ENCODE peak calls at places on chromosomes 7 and 10, in six cellular contexts. T is H4, G is ecto neural progenitor cell, Y is fibroblast of lung, M is EH, E is A549. P is an unnamed sample.

GRCh38 chr10:77201135-77202111 is 436.2 kb downstream of the KCNMA1 start:
- DNase-seq in E (no peak), T (no peak), Y (no peak), G (no peak), M (peak; percentile 61), P (no peak)

GRCh38 chr7:96236198-96237039 is 85.5 kb downstream of the SLC25A13 start:
- DNase-seq in M (peak; percentile 77), G (no peak), E (no peak), T (peak; percentile 90), Y (peak; percentile 90), P (no peak)

GRCh38 chr7:121537031-121537430 is 140.9 kb upstream of the FAM3C start:
- DNase-seq in G (no peak), Y (no peak), T (no peak), E (no peak), M (no peak), P (no peak)

GRCh38 chr7:918441-919113 is 35.9 kb downstream of the ADAP1 start:
- DNase-seq in E (no peak), T (no peak), M (no peak), Y (no peak), G (no peak), P (no peak)

GRCh38 chr7:112290065-112290464 is 83.6 kb downstream of the ZNF277 start:
- DNase-seq in E (no peak), Y (peak; percentile 2), M (peak; percentile 67), T (no peak), G (no peak), P (no peak)

GRCh38 chr10:132458595-132459251 is 61.7 kb downstream of the PWWP2B start:
- DNase-seq in Y (no peak), E (peak; percentile 61), M (peak; percentile 44), T (no peak), G (peak; percentile 85), P (no peak)

GRCh38 chr10:93124580-93125318 is 51.1 kb downstream of the CYP26A1 start:
- DNase-seq in Y (no peak), M (no peak), G (peak; percentile 3), T (no peak), E (no peak), P (peak; percentile 42)

GRCh38 chr7:29381206-29382094 is 182.2 kb upstream of the PRR15 start:
- DNase-seq in E (no peak), Y (no peak), G (no peak), T (no peak), M (no peak), P (no peak)

GRCh38 chr7:31211281-31211680 is 129.2 kb downstream of the NEUROD6 start:
- DNase-seq in T (no peak), G (no peak), M (no peak), Y (no peak), E (no peak), P (no peak)

GRCh38 chr7:134245253-134245652 is 71.5 kb downstream of the SLC35B4 start:
- DNase-seq in T (no peak), M (no peak), E (no peak), G (no peak), Y (no peak), P (peak; percentile 54)

GRCh38 chr7:101166909-101167644 is 1.7 kb upstream of the VGF start:
- DNase-seq in Y (no peak), E (no peak), T (peak; percentile 51), G (peak; percentile 56), M (no peak), P (no peak)

GRCh38 chr7:1544896-1545416 is 11.0 kb downstream of the TMEM184A start:
- DNase-seq in G (no peak), E (no peak), M (no peak), T (no peak), Y (no peak), P (no peak)

GRCh38 chr10:69734797-69735468 is 66.8 kb upstream of the COL13A1 start:
- DNase-seq in M (no peak), T (peak; percentile 53), Y (no peak), G (no peak), E (no peak), P (peak; percentile 77)

GRCh38 chr7:24587853-24588252 is 14.6 kb downstream of the PALS2 start:
- DNase-seq in Y (peak; percentile 15), M (peak; percentile 12), T (peak; percentile 41), G (no peak), E (no peak), P (peak; percentile 60)

GRCh38 chr10:56537984-56538383 is 176.9 kb upstream of the ZWINT start:
- DNase-seq in T (peak; percentile 89), Y (peak; percentile 43), E (no peak), M (peak; percentile 34), G (no peak), P (no peak)

GRCh38 chr7:69749358-69749757 is 151.1 kb downstream of the AUTS2 start:
- DNase-seq in T (peak; percentile 22), E (no peak), G (no peak), Y (no peak), M (no peak), P (no peak)

GRCh38 chr7:23473848-23474097 is 3.5 kb upstream of the IGF2BP3 start:
- DNase-seq in G (no peak), M (no peak), E (no peak), Y (no peak), T (no peak), P (peak; percentile 24)

GRCh38 chr10:22911889-22912762 is 15.7 kb upstream of the ARMC3 start:
- DNase-seq in M (peak; percentile 6), Y (peak; percentile 47), E (no peak), G (no peak), T (peak; percentile 70), P (no peak)

GRCh38 chr7:1537631-1538412 is 7.3 kb downstream of the MAFK start:
- DNase-seq in E (peak; percentile 86), T (peak; percentile 99), G (peak; percentile 82), Y (peak; percentile 96), M (peak; percentile 99), P (no peak)

GRCh38 chr10:52883996-52884871 is 111.7 kb upstream of the MBL2 start:
- DNase-seq in M (peak; percentile 64), T (peak; percentile 68), E (peak; percentile 40), G (peak; percentile 73), Y (peak; percentile 80), P (peak; percentile 34)

GRCh38 chr10:49353895-49354566 is 41.9 kb downstream of the DRGX start:
- DNase-seq in T (no peak), Y (no peak), G (no peak), M (no peak), E (no peak), P (no peak)

GRCh38 chr7:46664458-46664857 is 743.4 kb upstream of the IGFBP3 start:
- DNase-seq in G (no peak), M (no peak), E (no peak), T (no peak), Y (no peak), P (no peak)

GRCh38 chr7:2358968-2359527 is 4.4 kb downstream of the EIF3B start:
- DNase-seq in M (no peak), T (no peak), E (no peak), G (no peak), Y (no peak), P (no peak)

GRCh38 chr10:784377-784758 is 94.9 kb upstream of the DIP2C start:
- DNase-seq in T (no peak), G (peak; percentile 70), E (no peak), Y (no peak), M (no peak), P (no peak)

GRCh38 chr7:156920076-156920475 is 27.1 kb upstream of the LMBR1 start:
- DNase-seq in E (no peak), Y (no peak), T (no peak), G (no peak), M (no peak), P (no peak)

GRCh38 chr7:36406156-36406555 is 16.5 kb downstream of the ANLN start:
- DNase-seq in Y (no peak), M (no peak), E (no peak), G (no peak), T (no peak), P (no peak)

GRCh38 chr10:93589648-93590562 is 11.1 kb downstream of the RBP4 start:
- DNase-seq in Y (no peak), G (no peak), M (no peak), T (no peak), E (no peak), P (no peak)

GRCh38 chr10:10869592-10869991 is 148.1 kb upstream of the CELF2 start:
- DNase-seq in G (no peak), Y (peak; percentile 14), T (peak; percentile 5), M (peak; percentile 66), E (no peak), P (no peak)

GRCh38 chr7:154781369-154782303 is 221.3 kb downstream of the PAXIP1 start:
- DNase-seq in M (no peak), T (no peak), Y (no peak), G (no peak), E (no peak), P (no peak)

GRCh38 chr7:131117439-131117838 is 210.2 kb upstream of the MKLN1 start:
- DNase-seq in T (no peak), Y (no peak), M (no peak), G (no peak), E (no peak), P (no peak)

GRCh38 chr7:151046603-151047573 is 1.4 kb upstream of the ASIC3 start:
- DNase-seq in T (peak; percentile 76), Y (peak; percentile 95), M (peak; percentile 81), E (no peak), G (no peak), P (no peak)